ENCODE peak calls at places on chromosomes 6 and 20, in ten cellular contexts. W, J, Y, A, V, N, T, C, E and P are unnamed samples.

GRCh38 chr6:24191346-24191745 is 65.3 kb downstream of the NRSN1 start:
- DNase-seq in V (no peak), J (no peak), A (no peak), C (no peak), N (no peak), W (no peak), Y (no peak), T (no peak), E (no peak), P (no peak)

GRCh38 chr6:21103626-21104224 is 489.8 kb upstream of the SOX4 start:
- DNase-seq in T (no peak), A (no peak), J (no peak), Y (no peak), V (no peak), C (no peak), E (no peak), W (no peak), N (peak), P (no peak)

GRCh38 chr6:100913400-100914276 is 32.5 kb upstream of the ASCC3 start:
- DNase-seq in V (no peak), T (no peak), E (no peak), J (no peak), N (no peak), C (no peak), W (no peak), A (no peak), Y (no peak), P (no peak)

GRCh38 chr20:34364013-34364382 is 925 bp downstream of the ITCH start:
- DNase-seq in C (no peak), N (peak), E (no peak), T (no peak), V (peak), Y (peak), A (peak), W (no peak), J (no peak), P (no peak)

GRCh38 chr6:90466191-90466940 is 120.5 kb downstream of the MAP3K7 start:
- DNase-seq in V (no peak), J (no peak), A (no peak), T (no peak), W (peak), E (no peak), N (no peak), Y (no peak), C (no peak), P (no peak)

GRCh38 chr20:57579898-57580447 is 19.1 kb downstream of the PCK1 start:
- DNase-seq in C (no peak), A (no peak), N (no peak), J (no peak), T (no peak), E (no peak), W (no peak), V (no peak), Y (no peak), P (no peak)

GRCh38 chr6:120214097-120214496 is 864.5 kb upstream of the MAN1A1 start:
- DNase-seq in A (no peak), N (peak), C (no peak), V (no peak), E (no peak), J (no peak), W (no peak), T (no peak), Y (no peak), P (no peak)

GRCh38 chr20:58103517-58103904 is 124.9 kb downstream of the ANKRD60 start:
- DNase-seq in N (no peak), E (no peak), A (no peak), J (no peak), W (no peak), C (no peak), T (no peak), Y (no peak), V (peak), P (no peak)

GRCh38 chr20:25725639-25726038 is 29.0 kb upstream of the ZNF337 start:
- DNase-seq in E (no peak), W (no peak), V (no peak), T (no peak), J (no peak), Y (no peak), C (no peak), N (no peak), A (no peak), P (no peak)

GRCh38 chr6:144912474-144912873 is 627.3 kb downstream of the UTRN start:
- DNase-seq in E (no peak), J (no peak), Y (no peak), N (peak), A (no peak), C (no peak), W (no peak), T (no peak), V (no peak), P (no peak)

GRCh38 chr20:8744228-8744844 is 324.6 kb upstream of the PLCB4 start:
- DNase-seq in A (no peak), Y (no peak), N (no peak), T (no peak), J (no peak), E (no peak), V (no peak), W (no peak), C (no peak), P (no peak)

GRCh38 chr6:112571886-112572285 is 224.8 kb downstream of the RFPL4B start:
- DNase-seq in W (no peak), A (peak), Y (no peak), J (no peak), C (no peak), E (no peak), N (peak), V (no peak), T (no peak), P (no peak)

GRCh38 chr6:116010400-116011095 is 50.1 kb downstream of the FRK start:
- DNase-seq in T (peak), C (peak), V (peak), J (peak), A (peak), W (peak), Y (peak), E (no peak), N (peak), P (peak)

GRCh38 chr6:8462694-8463093 is 27.3 kb upstream of the SLC35B3 start:
- DNase-seq in A (no peak), E (no peak), N (no peak), Y (no peak), C (no peak), W (no peak), T (no peak), V (no peak), J (no peak), P (no peak)

GRCh38 chr6:88183503-88183902 is 17.4 kb upstream of the CNR1 start:
- DNase-seq in Y (no peak), C (no peak), N (no peak), V (no peak), W (no peak), T (no peak), E (no peak), A (no peak), J (no peak), P (no peak)

GRCh38 chr20:48604426-48604825 is 223.4 kb downstream of the PREX1 start:
- DNase-seq in W (no peak), Y (no peak), N (no peak), E (no peak), C (no peak), V (no peak), A (no peak), J (no peak), T (no peak), P (no peak)

GRCh38 chr6:104095661-104096416 is 763.9 kb downstream of the HACE1 start:
- DNase-seq in T (no peak), A (no peak), C (no peak), W (no peak), J (no peak), Y (no peak), N (no peak), E (no peak), V (no peak), P (no peak)

GRCh38 chr6:93048381-93048780 is 371.0 kb downstream of the EPHA7 start:
- DNase-seq in E (no peak), N (no peak), Y (no peak), T (no peak), V (no peak), J (no peak), W (no peak), C (no peak), A (no peak), P (no peak)

GRCh38 chr20:14696937-14697336 is 359.5 kb upstream of the FLRT3 start:
- DNase-seq in W (no peak), C (no peak), A (no peak), T (no peak), N (no peak), E (no peak), Y (no peak), J (no peak), V (no peak), P (no peak)

GRCh38 chr20:9974324-9974723 is 60.5 kb upstream of the ANKEF1 start:
- DNase-seq in V (no peak), Y (peak), C (no peak), N (peak), J (no peak), E (no peak), A (no peak), T (no peak), W (no peak), P (no peak)

GRCh38 chr20:8812818-8813217 is 256.1 kb upstream of the PLCB4 start:
- DNase-seq in V (no peak), Y (no peak), E (no peak), T (no peak), C (peak), A (no peak), J (peak), N (no peak), W (no peak), P (no peak)

GRCh38 chr6:16199792-16200191 is 38.6 kb upstream of the GMPR start:
- DNase-seq in Y (peak), C (no peak), T (no peak), V (no peak), A (peak), E (no peak), W (no peak), N (no peak), J (no peak), P (peak)

GRCh38 chr20:44342240-44342639 is 5.4 kb downstream of the R3HDML start:
- DNase-seq in W (no peak), J (no peak), V (no peak), N (no peak), A (peak), C (no peak), T (no peak), E (no peak), Y (no peak), P (no peak)

GRCh38 chr6:18126116-18126515 is 3.6 kb upstream of the NHLRC1 start:
- DNase-seq in A (no peak), E (no peak), V (no peak), C (no peak), W (no peak), N (no peak), Y (no peak), J (no peak), T (no peak), P (no peak)

GRCh38 chr6:159203304-159204005 is 34.3 kb downstream of the FNDC1 start:
- DNase-seq in Y (no peak), N (peak), W (no peak), J (no peak), V (no peak), E (no peak), T (no peak), C (no peak), A (no peak), P (no peak)